ENCODE peak calls at places on chromosomes 5 and 9, in four cellular contexts. N is mammary epithelial cell, D is stomach, M is PC-9. J is an unnamed sample.

GRCh38 chr9:78272307-78272706 is 24.6 kb upstream of the PSAT1 start:
- DNase-seq in N (no peak), D (no peak), M (no peak), J (no peak)

GRCh38 chr5:113205323-113205722 is 228.7 kb downstream of the DCP2 start:
- DNase-seq in N (no peak), D (no peak), M (no peak), J (no peak)

GRCh38 chr5:176818391-176819098 is 8.2 kb downstream of the UNC5A start:
- DNase-seq in N (no peak), D (no peak), M (peak), J (no peak)

GRCh38 chr9:33159760-33160127 is 7.4 kb downstream of the B4GALT1 start:
- DNase-seq in N (peak), D (peak), M (peak), J (peak)

GRCh38 chr5:50595199-50595598 is 71.2 kb upstream of the PARP8 start:
- DNase-seq in N (peak), D (no peak), M (peak), J (no peak)

GRCh38 chr9:88803551-88804288 is 187.5 kb upstream of the S1PR3 start:
- DNase-seq in N (no peak), D (no peak), M (peak), J (peak)

GRCh38 chr5:16550316-16550952 is 66.4 kb downstream of the RETREG1 start:
- DNase-seq in N (peak), D (no peak), M (peak), J (no peak)

GRCh38 chr9:114070188-114071103 is 7.7 kb downstream of the AMBP start:
- DNase-seq in N (no peak), D (no peak), M (no peak), J (no peak)

GRCh38 chr5:73796164-73797141 is 170.5 kb downstream of the ARHGEF28 start:
- DNase-seq in N (peak), D (peak), M (no peak), J (no peak)

GRCh38 chr9:84759300-84759750 is 89.8 kb downstream of the NTRK2 start:
- DNase-seq in N (peak), D (no peak), M (no peak), J (no peak)

GRCh38 chr9:37212435-37212834 is 92.1 kb downstream of the ZCCHC7 start:
- DNase-seq in N (no peak), D (no peak), M (no peak), J (no peak)

GRCh38 chr5:14237313-14238086 is 94.4 kb downstream of the TRIO start:
- DNase-seq in N (no peak), D (no peak), M (no peak), J (no peak)

GRCh38 chr9:134329576-134329855 is 3.3 kb downstream of the RXRA start:
- DNase-seq in N (no peak), D (no peak), M (no peak), J (no peak)

GRCh38 chr5:103867857-103868598 is 305.4 kb upstream of the NUDT12 start:
- DNase-seq in N (peak), D (no peak), M (peak), J (no peak)

GRCh38 chr5:179792612-179793469 is 945 bp upstream of the LTC4S start:
- DNase-seq in N (no peak), D (no peak), M (no peak), J (no peak)

GRCh38 chr5:140591747-140592372 is 27.2 kb downstream of the SLC35A4 start:
- DNase-seq in N (peak), D (no peak), M (no peak), J (no peak)

GRCh38 chr5:142439208-142439607 is 114.4 kb upstream of the SPRY4 start:
- DNase-seq in N (no peak), D (no peak), M (no peak), J (no peak)

GRCh38 chr9:37146372-37146771 is 26.0 kb downstream of the ZCCHC7 start:
- DNase-seq in N (no peak), D (no peak), M (no peak), J (no peak)

GRCh38 chr9:17863213-17863883 is 284.5 kb downstream of the SH3GL2 start:
- DNase-seq in N (no peak), D (no peak), M (no peak), J (no peak)

GRCh38 chr5:149129181-149129580 is 12.1 kb upstream of the ABLIM3 start:
- DNase-seq in N (peak), D (no peak), M (peak), J (no peak)

GRCh38 chr5:168947212-168947868 is 353.6 kb downstream of the SLIT3 start:
- DNase-seq in N (peak), D (peak), M (peak), J (no peak)

GRCh38 chr5:142151436-142152382 is 43.1 kb downstream of the NDFIP1 start:
- DNase-seq in N (peak), D (peak), M (peak), J (no peak)

GRCh38 chr9:89686134-89686533 is 81.3 kb downstream of the GADD45G start:
- DNase-seq in N (peak), D (no peak), M (peak), J (no peak)

GRCh38 chr5:89338935-89339334 is 456.0 kb upstream of the MEF2C start:
- DNase-seq in N (peak), D (no peak), M (no peak), J (no peak)

GRCh38 chr9:69412741-69413150 is 87.7 kb downstream of the ENTREP1 start:
- DNase-seq in N (peak), D (peak), M (peak), J (no peak)

GRCh38 chr5:37844004-37844403 is 4.2 kb upstream of the GDNF start:
- DNase-seq in N (no peak), D (no peak), M (no peak), J (no peak)

GRCh38 chr9:133366435-133366834 is 9.4 kb downstream of the SURF4 start:
- DNase-seq in N (no peak), D (no peak), M (no peak), J (no peak)

GRCh38 chr5:8905021-8905420 is 640.9 kb downstream of the SEMA5A start:
- DNase-seq in N (peak), D (no peak), M (no peak), J (no peak)

GRCh38 chr5:172492097-172492840 is 37.9 kb upstream of the SH3PXD2B start:
- DNase-seq in N (no peak), D (no peak), M (no peak), J (peak)

GRCh38 chr5:174827521-174827920 is 103.1 kb downstream of the MSX2 start:
- DNase-seq in N (no peak), D (no peak), M (no peak), J (no peak)

GRCh38 chr9:73269430-73270101 is 117.9 kb downstream of the ANXA1 start:
- DNase-seq in N (peak), D (no peak), M (no peak), J (no peak)

GRCh38 chr5:139273322-139273571 is 20.3 kb upstream of the MATR3 start:
- DNase-seq in N (no peak), D (no peak), M (no peak), J (no peak)

GRCh38 chr5:87411586-87412416 is 929 bp downstream of the CCNH start:
- DNase-seq in N (peak), D (peak), M (peak), J (peak)

GRCh38 chr9:110880123-110880522 is 158.1 kb downstream of the LPAR1 start:
- DNase-seq in N (no peak), D (no peak), M (no peak), J (no peak)

GRCh38 chr5:59236448-59236847 is 653.6 kb downstream of the RAB3C start:
- DNase-seq in N (no peak), D (no peak), M (no peak), J (no peak)

GRCh38 chr5:132850066-132850465 is 16.2 kb downstream of the GDF9 start:
- DNase-seq in N (no peak), D (no peak), M (no peak), J (no peak)

GRCh38 chr9:100099722-100100042 is 639 bp downstream of the INVS start:
- DNase-seq in N (no peak), D (no peak), M (no peak), J (peak)

GRCh38 chr9:128628471-128629048 is 28.1 kb downstream of the DYNC2I2 start:
- DNase-seq in N (no peak), D (peak), M (peak), J (no peak)

GRCh38 chr5:5089895-5090649 is 50.1 kb upstream of the ADAMTS16 start:
- DNase-seq in N (no peak), D (no peak), M (no peak), J (no peak)
- H3K27ac ChIP-seq in N (no peak), D (no peak), M (no peak), J (no peak)

DNA sequence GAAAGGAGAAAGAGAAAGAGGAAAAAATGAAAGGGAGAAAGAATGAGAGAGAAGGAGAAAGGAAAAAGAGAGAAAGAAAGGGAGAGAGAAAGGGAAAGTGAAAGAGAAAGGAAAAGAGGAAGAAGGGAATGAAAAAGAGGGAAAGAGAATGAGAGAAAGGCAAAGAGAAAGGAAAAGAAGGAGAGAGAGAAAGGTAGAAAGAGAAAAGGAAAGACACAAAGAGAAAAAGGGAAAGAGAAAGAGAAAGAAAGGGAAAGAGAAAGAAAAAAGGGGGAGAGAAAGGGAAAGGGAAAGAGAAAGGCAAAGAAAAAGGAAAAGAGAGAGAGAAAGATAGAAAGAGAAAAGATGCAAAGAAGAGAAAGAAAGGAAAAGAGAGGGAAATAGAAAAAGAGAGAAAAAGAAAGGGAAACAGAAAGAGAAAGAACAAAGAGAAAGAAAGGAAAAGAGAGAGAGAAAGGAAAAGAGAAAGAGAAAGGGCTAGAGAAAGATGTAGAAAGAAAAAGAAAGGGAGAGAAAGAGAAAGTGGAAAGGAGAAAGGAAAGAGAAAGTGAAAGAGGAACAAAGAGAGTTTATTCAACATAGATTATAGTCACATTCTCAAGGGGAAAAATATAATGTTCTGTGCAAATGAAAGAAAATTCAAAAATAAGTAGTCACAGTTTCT is 165.2 kb downstream of the TMEM38B start:
- DNase-seq in N (no peak), D (no peak), M (no peak), J (no peak)
- TF ChIP-seq CTCF in N (no peak), D (no peak), M (no peak), J (no peak)

GRCh38 chr5:158023266-158023665 is 164.3 kb upstream of the CLINT1 start:
- DNase-seq in N (peak), D (no peak), M (no peak), J (no peak)
- H3K27ac ChIP-seq in N (no peak), D (no peak), M (no peak), J (no peak)

GRCh38 chr9:91192785-91193657 is 168.7 kb downstream of the AUH start:
- DNase-seq in N (peak), D (peak), M (peak), J (peak)
- TF ChIP-seq CTCF in N (no peak), D (no peak), M (peak), J (no peak)

DNA sequence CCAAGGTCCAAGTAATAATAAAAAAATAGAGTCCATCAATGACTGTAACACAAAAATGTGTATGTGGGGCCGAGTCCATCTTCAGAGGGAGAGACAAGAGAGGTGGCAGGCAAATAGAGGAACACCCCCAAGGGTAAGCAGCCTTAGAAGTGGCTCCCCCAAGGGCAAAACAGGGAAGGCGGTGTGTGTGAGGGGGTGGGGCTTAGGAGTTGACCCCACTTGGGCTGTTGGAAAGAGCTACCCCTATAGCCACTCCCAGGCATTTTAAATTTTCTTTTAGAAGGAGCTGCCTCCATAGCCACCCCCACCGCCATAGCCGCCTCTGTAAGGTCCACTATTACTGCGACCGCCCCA is 1.3 kb downstream of the HNRNPA0 start:
- DNase-seq in N (peak), D (peak), M (peak), J (peak)
- H3K27ac ChIP-seq in N (peak), D (peak), M (peak), J (peak)

GRCh38 chr9:87588339-87588738 is 90.7 kb downstream of the DAPK1 start:
- DNase-seq in N (no peak), D (no peak), M (no peak), J (no peak)
- TF ChIP-seq CTCF in N (no peak), D (no peak), M (no peak), J (no peak)

DNA sequence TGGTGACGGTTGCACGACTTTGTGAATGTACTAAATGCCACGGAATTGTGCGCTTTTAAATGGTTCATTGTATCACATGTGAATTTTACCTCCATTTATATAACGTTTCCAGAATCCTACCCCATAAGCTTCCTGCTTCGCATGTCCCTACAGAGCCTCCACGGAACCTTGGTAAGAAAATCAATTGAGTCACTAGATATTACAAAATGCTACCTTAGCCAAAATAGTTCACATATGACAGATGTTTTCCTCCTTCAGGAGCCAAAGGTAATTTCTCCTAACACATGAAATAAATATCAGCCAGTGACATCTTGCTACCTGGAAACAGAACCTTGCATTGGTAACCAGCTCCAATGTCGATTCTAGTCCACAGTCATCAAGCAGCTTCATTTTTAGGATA is 125.1 kb downstream of the TTLL11 start:
- DNase-seq in N (no peak), D (no peak), M (no peak), J (no peak)
- H3K27ac ChIP-seq in N (no peak), D (no peak), M (no peak), J (no peak)

GRCh38 chr5:97163360-97163764 is 19.7 kb downstream of the RIOK2 start:
- DNase-seq in N (no peak), D (no peak), M (no peak), J (no peak)
- TF ChIP-seq CTCF in N (peak), D (peak), M (peak), J (peak)

GRCh38 chr5:20215257-20215656 is 227.3 kb upstream of the CDH18 start:
- DNase-seq in N (no peak), D (no peak), M (no peak), J (no peak)

GRCh38 chr5:20212701-20213100 is 224.7 kb upstream of the CDH18 start:
- DNase-seq in N (no peak), D (no peak), M (no peak), J (no peak)

DNA sequence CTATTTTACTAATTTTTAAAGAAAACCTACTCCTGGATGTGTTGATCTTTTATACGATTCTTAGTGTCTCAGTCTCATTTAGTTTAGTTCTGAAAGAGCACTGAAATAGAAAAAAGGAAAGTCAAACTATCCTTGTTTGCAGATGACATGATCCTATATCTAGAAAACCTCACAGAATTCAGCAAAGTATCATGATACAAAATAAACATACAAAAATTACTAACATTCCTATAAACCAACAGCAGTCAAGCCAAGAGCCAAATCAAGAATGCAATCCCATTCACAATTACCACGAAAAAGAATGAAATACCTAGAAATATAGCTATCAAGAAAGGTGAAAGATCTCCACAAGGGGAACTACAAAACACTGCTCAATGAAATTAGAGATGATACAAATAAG is 225.8 kb upstream of the CDH18 start:
- DNase-seq in N (no peak), D (no peak), M (no peak), J (no peak)
- H3K27ac ChIP-seq in N (no peak), D (no peak), M (no peak), J (no peak)